ENCODE peak calls at places on chromosome 17, in eight cellular contexts. M, S, Z, X, F, C, L and J are unnamed samples.

GRCh38 chr17:1720856-1721386 is 3.6 kb upstream of the WDR81 start:
- DNase-seq in X (peak), F (peak), M (peak), C (peak), S (peak), L (peak), Z (no peak), J (peak)

GRCh38 chr17:80034977-80035686 is 540 bp downstream of the TBC1D16 start:
- DNase-seq in C (peak), F (peak), S (peak), X (peak), M (no peak), Z (no peak), L (peak), J (peak)

GRCh38 chr17:79951361-79952264 is 84.1 kb downstream of the TBC1D16 start:
- DNase-seq in X (no peak), S (peak), M (no peak), Z (peak), C (peak), F (no peak), L (no peak), J (no peak)

GRCh38 chr17:56908061-56908542 is 5.7 kb downstream of the TRIM25 start:
- DNase-seq in F (peak), Z (no peak), S (no peak), C (no peak), X (no peak), M (no peak), L (no peak), J (no peak)

GRCh38 chr17:79026345-79027273 is 2.6 kb downstream of the C1QTNF1 start:
- DNase-seq in L (no peak), F (no peak), C (no peak), X (no peak), Z (no peak), M (no peak), S (no peak), J (no peak)

GRCh38 chr17:38457577-38458371 is 29.5 kb downstream of the ARHGAP23 start:
- DNase-seq in F (no peak), L (no peak), C (no peak), X (no peak), M (no peak), S (no peak), Z (no peak), J (no peak)

GRCh38 chr17:55898195-55898594 is 147.3 kb downstream of the PCTP start:
- DNase-seq in C (no peak), F (peak), S (no peak), Z (no peak), L (no peak), X (no peak), M (no peak), J (no peak)

GRCh38 chr17:20095366-20096080 is 86.4 kb downstream of the SPECC1 start:
- DNase-seq in Z (no peak), S (peak), L (no peak), M (no peak), C (peak), F (no peak), X (no peak), J (peak)

GRCh38 chr17:73750975-73751374 is 106.7 kb upstream of the SDK2 start:
- DNase-seq in L (no peak), C (no peak), Z (no peak), S (no peak), M (no peak), X (no peak), F (no peak), J (no peak)

GRCh38 chr17:76382305-76382802 is 2.1 kb upstream of the SPHK1 start:
- DNase-seq in F (peak), L (no peak), Z (no peak), X (no peak), M (no peak), C (peak), S (no peak), J (peak)

GRCh38 chr17:1130191-1130590 is 49.6 kb downstream of the ABR start:
- DNase-seq in Z (no peak), F (no peak), L (no peak), X (no peak), S (no peak), C (no peak), M (no peak), J (no peak)

GRCh38 chr17:66842959-66843358 is 8.0 kb downstream of the CACNG5 start:
- DNase-seq in S (no peak), L (no peak), Z (no peak), M (no peak), C (no peak), X (no peak), F (no peak), J (no peak)

GRCh38 chr17:46984892-46985291 is 5.8 kb upstream of the RPRML start:
- DNase-seq in M (no peak), Z (no peak), L (no peak), C (no peak), F (no peak), X (no peak), S (peak), J (no peak)

GRCh38 chr17:55540414-55541091 is 29.3 kb upstream of the SMIM36 start:
- DNase-seq in S (no peak), X (no peak), C (no peak), M (no peak), L (no peak), F (no peak), Z (no peak), J (no peak)

GRCh38 chr17:3528604-3529511 is 28.8 kb downstream of the TRPV3 start:
- DNase-seq in S (no peak), F (no peak), M (no peak), C (no peak), L (no peak), X (no peak), Z (no peak), J (no peak)

GRCh38 chr17:55230716-55231115 is 34.0 kb upstream of the HLF start:
- DNase-seq in L (no peak), X (no peak), C (no peak), M (no peak), S (no peak), F (no peak), Z (no peak), J (no peak)

GRCh38 chr17:45815752-45816151 is 28.9 kb upstream of the SPPL2C start:
- DNase-seq in M (no peak), C (no peak), Z (no peak), L (no peak), S (no peak), F (no peak), X (no peak), J (no peak)

GRCh38 chr17:65054602-65055001 is 1.9 kb downstream of the GNA13 start:
- DNase-seq in Z (no peak), L (no peak), M (no peak), F (no peak), S (no peak), X (no peak), C (no peak), J (no peak)

GRCh38 chr17:62648954-62649294 is 21.5 kb downstream of the MRC2 start:
- DNase-seq in L (no peak), Z (no peak), S (no peak), X (no peak), F (no peak), C (no peak), M (no peak), J (no peak)

GRCh38 chr17:13562271-13562800 is 39.4 kb downstream of the HS3ST3A1 start:
- DNase-seq in M (no peak), L (no peak), C (no peak), X (no peak), S (no peak), F (no peak), Z (peak), J (no peak)

GRCh38 chr17:79741751-79742588 is 11.2 kb downstream of the ENPP7 start:
- DNase-seq in M (peak), F (peak), L (peak), C (peak), X (peak), S (peak), Z (no peak), J (peak)

GRCh38 chr17:39281806-39282205 is 56.1 kb upstream of the STAC2 start:
- DNase-seq in X (no peak), F (no peak), L (no peak), S (no peak), Z (no peak), C (no peak), M (no peak), J (no peak)

GRCh38 chr17:82270651-82271050 is 2.8 kb downstream of the CSNK1D start:
- DNase-seq in L (no peak), C (no peak), S (no peak), Z (no peak), M (no peak), X (no peak), F (no peak), J (no peak)

GRCh38 chr17:51629232-51629631 is 368.9 kb downstream of the UTP18 start:
- DNase-seq in S (no peak), C (no peak), Z (no peak), X (no peak), F (no peak), M (no peak), L (no peak), J (no peak)

GRCh38 chr17:82237746-82238561 is 9.1 kb downstream of the SLC16A3 start:
- DNase-seq in Z (no peak), C (no peak), S (no peak), L (no peak), M (no peak), X (no peak), F (peak), J (no peak)

GRCh38 chr17:16973760-16974540 is 2.0 kb upstream of the TNFRSF13B start:
- DNase-seq in M (no peak), L (no peak), C (no peak), Z (no peak), F (no peak), X (no peak), S (no peak), J (no peak)